ENCODE peak calls at places on chromosomes 7 and 10, in five cellular contexts. S is SK-N-SH, O is HepG2, H is K562, A is GM12878. G is an unnamed sample.
A peak's percentile ranks its signal among the peaks of the same experiment; 100 is the strongest.

GRCh38 chr10:44845672-44846071 is 65.5 kb upstream of the TMEM72 start:
- DNase-seq in S (no peak), O (no peak), H (no peak), A (no peak), G (no peak)

GRCh38 chr10:132516771-132517725 is 20.5 kb upstream of the INPP5A start:
- DNase-seq in S (peak; percentile 85), O (peak; percentile 92), H (peak; percentile 61), A (no peak), G (no peak)

GRCh38 chr10:11387044-11387443 is 224.4 kb downstream of the USP6NL start:
- DNase-seq in S (no peak), O (no peak), H (no peak), A (no peak), G (no peak)

GRCh38 chr10:71423268-71423667 is 26.5 kb downstream of the CDH23 start:
- DNase-seq in S (no peak), O (no peak), H (no peak), A (no peak), G (no peak)

GRCh38 chr7:114903131-114903530 is 18.8 kb upstream of the MDFIC start:
- DNase-seq in S (no peak), O (no peak), H (no peak), A (no peak), G (no peak)

GRCh38 chr7:114790526-114790925 is 131.4 kb upstream of the MDFIC start:
- DNase-seq in S (no peak), O (no peak), H (no peak), A (no peak), G (no peak)

GRCh38 chr7:46386428-46387399 is 465.6 kb upstream of the IGFBP3 start:
- DNase-seq in S (no peak), O (no peak), H (no peak), A (no peak), G (no peak)

GRCh38 chr7:158246960-158247673 is 340.5 kb downstream of the PTPRN2 start:
- DNase-seq in S (no peak), O (no peak), H (no peak), A (no peak), G (no peak)

GRCh38 chr7:100478966-100479660 is at the start of gene TSC22D4:
- DNase-seq in S (peak; percentile 97), O (peak; percentile 73), H (peak; percentile 91), A (peak; percentile 79), G (peak; percentile 95)

GRCh38 chr7:132575987-132576722 is at the start of gene PLXNA4:
- DNase-seq in S (peak; percentile 73), O (no peak), H (no peak), A (no peak), G (no peak)

GRCh38 chr10:11178606-11179221 is 161.0 kb downstream of the CELF2 start:
- DNase-seq in S (peak; percentile 21), O (no peak), H (peak; percentile 80), A (peak; percentile 98), G (no peak)

GRCh38 chr10:133230023-133230319 is at the start of gene UTF1:
- DNase-seq in S (no peak), O (no peak), H (no peak), A (no peak), G (no peak)

GRCh38 chr7:18496336-18496700 is 769 bp downstream of the HDAC9 start:
- DNase-seq in S (no peak), O (no peak), H (no peak), A (no peak), G (no peak)

GRCh38 chr10:5560142-5560843 is 35.5 kb downstream of the CALML3 start:
- DNase-seq in S (no peak), O (no peak), H (no peak), A (no peak), G (no peak)

GRCh38 chr7:134865001-134865845 is 85.8 kb downstream of the CALD1 start:
- DNase-seq in S (no peak), O (no peak), H (no peak), A (peak; percentile 19), G (no peak)

GRCh38 chr10:78905940-78906308 is 162.8 kb upstream of the ZMIZ1 start:
- DNase-seq in S (no peak), O (no peak), H (no peak), A (no peak), G (no peak)

GRCh38 chr7:5528071-5528814 is 104.6 kb upstream of the TNRC18 start:
- DNase-seq in S (no peak), O (no peak), H (no peak), A (no peak), G (peak; percentile 23)

GRCh38 chr10:94085766-94086437 is 92.2 kb downstream of the PLCE1 start:
- DNase-seq in S (no peak), O (no peak), H (no peak), A (no peak), G (no peak)

GRCh38 chr7:33744293-33744692 is 161.0 kb upstream of the BMPER start:
- DNase-seq in S (no peak), O (peak; percentile 58), H (peak; percentile 54), A (no peak), G (no peak)

GRCh38 chr10:87961314-87961713 is 97.9 kb downstream of the PTEN start:
- DNase-seq in S (no peak), O (no peak), H (no peak), A (no peak), G (no peak)

GRCh38 chr7:37957236-37957970 is 37.0 kb downstream of the EPDR1 start:
- DNase-seq in S (no peak), O (no peak), H (no peak), A (no peak), G (no peak)

GRCh38 chr10:123847686-123848432 is 43.7 kb downstream of the CPXM2 start:
- DNase-seq in S (peak; percentile 54), O (no peak), H (no peak), A (no peak), G (peak; percentile 2)

GRCh38 chr10:60369163-60369930 is 20.3 kb downstream of the ANK3 start:
- DNase-seq in S (no peak), O (no peak), H (no peak), A (no peak), G (no peak)

GRCh38 chr7:80302078-80302477 is 167.4 kb downstream of the GNAI1 start:
- DNase-seq in S (no peak), O (no peak), H (no peak), A (no peak), G (no peak)

GRCh38 chr7:37259381-37259821 is 189.3 kb downstream of the ELMO1 start:
- DNase-seq in S (no peak), O (no peak), H (no peak), A (no peak), G (peak; percentile 79)

GRCh38 chr7:43625453-43625852 is 42.5 kb downstream of the STK17A start:
- DNase-seq in S (no peak), O (no peak), H (no peak), A (no peak), G (no peak)

GRCh38 chr7:83201355-83201754 is 38.7 kb upstream of the PCLO start:
- DNase-seq in S (no peak), O (no peak), H (no peak), A (no peak), G (no peak)

GRCh38 chr10:106740071-106740470 is 424.4 kb downstream of the SORCS1 start:
- DNase-seq in S (no peak), O (no peak), H (no peak), A (no peak), G (no peak)

GRCh38 chr10:23081891-23082290 is 13.5 kb upstream of the MSRB2 start:
- DNase-seq in S (no peak), O (peak; percentile 23), H (peak; percentile 17), A (no peak), G (no peak)

GRCh38 chr10:23080211-23080724 is 15.1 kb upstream of the MSRB2 start:
- DNase-seq in S (no peak), O (no peak), H (no peak), A (no peak), G (no peak)

GRCh38 chr10:23079700-23080099 is 15.7 kb upstream of the MSRB2 start:
- DNase-seq in S (no peak), O (no peak), H (no peak), A (no peak), G (no peak)

GRCh38 chr10:23078114-23078513 is 17.3 kb upstream of the MSRB2 start:
- DNase-seq in S (no peak), O (no peak), H (no peak), A (no peak), G (no peak)

DNA sequence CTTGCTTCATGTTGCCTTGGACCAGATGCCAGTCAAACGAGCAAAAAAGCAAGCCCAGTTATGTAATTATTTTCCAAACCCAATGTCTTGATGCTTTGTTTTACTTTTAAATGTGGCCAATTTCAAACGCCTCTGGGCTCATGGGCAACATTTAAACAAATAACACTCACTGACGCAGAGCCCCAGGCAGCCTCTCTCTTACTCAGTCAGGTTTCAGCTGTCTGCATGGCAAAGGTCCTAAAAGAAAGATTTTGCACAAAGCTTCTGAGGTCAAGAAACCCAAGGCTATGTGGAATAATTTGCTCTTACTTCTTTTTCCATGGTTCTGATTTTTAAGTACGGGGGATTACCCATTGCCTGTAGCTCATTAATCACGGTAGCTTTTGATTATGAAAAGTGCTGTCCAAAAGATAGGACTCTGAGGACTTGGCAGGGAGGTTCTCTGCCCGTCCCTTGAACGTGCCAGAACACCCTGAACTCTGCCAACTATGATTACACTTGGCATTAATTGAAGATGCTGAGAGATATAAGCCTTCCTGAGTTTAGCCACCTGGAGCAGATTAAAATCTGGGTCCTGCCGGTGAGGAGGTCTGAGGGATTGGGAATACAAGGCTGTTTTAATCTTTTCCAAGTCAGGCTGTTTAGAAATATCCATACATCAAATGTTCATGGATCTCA is 14.1 kb upstream of the MSRB2 start:
- DNase-seq in S (peak; percentile 46), O (no peak), H (no peak), A (no peak), G (no peak)
- TF ChIP-seq GABPA in S (no peak), O (no peak), H (no peak), A (no peak), G (no peak)

GRCh38 chr7:4066626-4067475 is 615.2 kb upstream of the FOXK1 start:
- DNase-seq in S (no peak), O (no peak), H (no peak), A (no peak), G (no peak)
- TF ChIP-seq REST in S (no peak), O (no peak), H (no peak), A (no peak), G (no peak)

GRCh38 chr10:110363572-110364411 is 59.1 kb upstream of the SMNDC1 start:
- DNase-seq in S (no peak), O (no peak), H (no peak), A (no peak), G (no peak)
- H3K27ac ChIP-seq in S (no peak overlapping the region), O (no peak overlapping the region), H (no peak overlapping the region), A (no peak overlapping the region), G (no peak overlapping the region)

DNA sequence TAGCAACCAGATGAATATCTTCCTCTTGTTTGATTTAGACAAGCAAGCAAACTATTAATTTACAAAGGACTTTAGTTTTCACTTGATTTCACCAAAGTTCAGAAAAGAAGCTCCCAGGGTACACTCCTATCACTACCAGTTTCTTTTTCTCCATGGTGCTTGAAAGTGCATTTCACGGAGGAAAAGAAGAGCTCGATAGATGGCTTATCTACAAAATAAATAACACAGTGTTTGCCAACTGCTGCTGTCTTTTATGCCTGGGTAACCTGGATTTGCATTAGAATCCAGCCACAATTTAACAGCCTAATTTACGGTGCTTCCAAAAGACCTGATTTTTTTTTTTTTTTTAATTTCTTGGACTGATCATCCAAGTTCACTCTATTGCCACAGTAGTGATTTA is 275.7 kb downstream of the GPR37 start:
- DNase-seq in S (no peak), O (peak; percentile 37), H (no peak), A (no peak), G (no peak)
- TF ChIP-seq GABPA in S (no peak), O (no peak), H (no peak), A (no peak), G (no peak)